ENCODE peak calls at places on chromosomes 3 and 15, in seven cellular contexts. A is kidney, X is ELF-1, O is stromal cell of bone marrow, N is mesothelial cell of epicardium, F is HCT116, I is vagina. L is an unnamed sample.

GRCh38 chr3:146975476-146975875 is 370.3 kb upstream of the PLSCR5 start:
- DNase-seq in A (no peak), X (no peak), O (no peak), N (no peak), F (no peak), I (no peak), L (no peak)

GRCh38 chr3:184315506-184315867 is 1.1 kb downstream of the EIF4G1 start:
- DNase-seq in A (no peak), X (no peak), O (no peak), N (no peak), F (no peak), I (no peak), L (no peak)

GRCh38 chr15:95226835-95227234 is 995.5 kb downstream of the MCTP2 start:
- DNase-seq in A (no peak), X (no peak), O (no peak), N (no peak), F (no peak), I (no peak), L (no peak)

GRCh38 chr15:59532770-59533379 is 78.7 kb upstream of the GCNT3 start:
- DNase-seq in A (no peak), X (no peak), O (peak; percentile 13), N (no peak), F (peak; percentile 45), I (no peak), L (peak; percentile 80)

GRCh38 chr3:136385457-136385856 is 135.3 kb downstream of the PCCB start:
- DNase-seq in A (no peak), X (no peak), O (no peak), N (no peak), F (no peak), I (no peak), L (no peak)

GRCh38 chr3:195897081-195897852 is 11.1 kb downstream of the TNK2 start:
- DNase-seq in A (no peak), X (no peak), O (peak; percentile 52), N (no peak), F (no peak), I (no peak), L (no peak)

GRCh38 chr3:151197981-151198767 is 4.8 kb downstream of the GPR171 start:
- DNase-seq in A (no peak), X (no peak), O (no peak), N (no peak), F (no peak), I (no peak), L (no peak)

GRCh38 chr15:66461917-66462316 is 35.6 kb downstream of the SNAPC5 start:
- DNase-seq in A (no peak), X (no peak), O (no peak), N (no peak), F (no peak), I (no peak), L (no peak)

GRCh38 chr3:121878411-121878810 is 15.8 kb upstream of the SLC15A2 start:
- DNase-seq in A (no peak), X (no peak), O (no peak), N (no peak), F (no peak), I (no peak), L (no peak)

GRCh38 chr3:63980830-63981498 is 42.3 kb downstream of the PSMD6 start:
- DNase-seq in A (no peak), X (no peak), O (no peak), N (no peak), F (no peak), I (no peak), L (no peak)